ENCODE peak calls at places on chromosomes 6 and 20, in ten cellular contexts. M is suprapubic skin, K is stomach, A is GM12878, R is ovary, P is upper lobe of left lung, B is SK-N-SH, H is A549, O is K562, I is H1. F is an unnamed sample. For H3K9me3, the result is how much of the 10 kb centered on the place peaks cover.

GRCh38 chr6:22320750-22321149 is 23.9 kb upstream of the PRL start:
- DNase-seq in R (no peak), K (no peak), B (no peak), I (no peak), H (peak), P (no peak), M (no peak), O (no peak), A (no peak), F (no peak)

GRCh38 chr20:675453-676314 is at the start of gene SCRT2:
- DNase-seq in M (no peak), P (peak), K (peak), A (no peak), I (no peak), O (peak), R (peak), H (peak), B (peak), F (peak)

GRCh38 chr20:9660236-9660868 is 146.0 kb downstream of the LAMP5 start:
- DNase-seq in M (no peak), I (no peak), P (no peak), H (no peak), O (no peak), A (no peak), K (no peak), B (no peak), R (no peak), F (no peak)

GRCh38 chr6:63307581-63308246 is 12.1 kb downstream of the LGSN start:
- DNase-seq in M (no peak), B (peak), R (no peak), H (peak), K (no peak), A (peak), P (no peak), O (peak), I (no peak), F (no peak)

GRCh38 chr20:4483481-4483880 is 238.2 kb upstream of the PRND start:
- DNase-seq in B (no peak), M (no peak), P (no peak), H (no peak), I (no peak), O (no peak), R (no peak), A (no peak), K (no peak), F (no peak)

GRCh38 chr6:109236140-109237081 is 141.1 kb downstream of the CEP57L1 start:
- DNase-seq in O (peak), R (no peak), B (no peak), K (no peak), P (no peak), A (no peak), I (peak), H (no peak), M (no peak), F (peak)

GRCh38 chr6:35327349-35328027 is 14.9 kb upstream of the PPARD start:
- DNase-seq in A (no peak), O (peak), H (peak), K (peak), B (peak), M (no peak), P (peak), I (no peak), R (no peak), F (peak)

GRCh38 chr6:19691465-19692167 is 145.6 kb upstream of the ID4 start:
- DNase-seq in P (no peak), I (peak), R (no peak), A (no peak), H (no peak), O (no peak), M (no peak), K (no peak), B (peak), F (no peak)

GRCh38 chr20:52349806-52350205 is 158.2 kb upstream of the ZFP64 start:
- DNase-seq in K (no peak), H (no peak), O (no peak), I (no peak), A (no peak), B (no peak), P (no peak), R (no peak), M (no peak), F (no peak)

GRCh38 chr6:31363809-31364208 is 6.8 kb upstream of the HLA-B start:
- DNase-seq in O (no peak), A (no peak), M (no peak), H (no peak), B (no peak), R (no peak), K (no peak), P (no peak), I (no peak), F (no peak)

GRCh38 chr6:31366693-31367470 is 9.9 kb upstream of the HLA-B start:
- DNase-seq in M (peak), A (peak), P (peak), R (peak), I (peak), O (peak), K (peak), B (peak), H (peak), F (peak)

GRCh38 chr6:31362751-31363150 is 5.8 kb upstream of the HLA-B start:
- DNase-seq in R (no peak), A (no peak), B (no peak), H (no peak), K (no peak), O (no peak), P (no peak), M (no peak), I (no peak), F (no peak)

GRCh38 chr6:31365864-31366263 is 8.9 kb upstream of the HLA-B start:
- DNase-seq in O (no peak), P (no peak), A (no peak), I (no peak), H (no peak), R (no peak), K (no peak), B (no peak), M (no peak), F (no peak)

GRCh38 chr6:31368461-31368860 is 11.5 kb upstream of the HLA-B start:
- DNase-seq in M (no peak), K (no peak), B (no peak), A (no peak), R (no peak), I (no peak), O (no peak), H (no peak), P (no peak), F (no peak)
- TF ChIP-seq EP300 in M (no peak), K (no peak), B (no peak), A (no peak), R (no peak), I (no peak), O (no peak), H (no peak), P (no peak), F (no peak)

DNA sequence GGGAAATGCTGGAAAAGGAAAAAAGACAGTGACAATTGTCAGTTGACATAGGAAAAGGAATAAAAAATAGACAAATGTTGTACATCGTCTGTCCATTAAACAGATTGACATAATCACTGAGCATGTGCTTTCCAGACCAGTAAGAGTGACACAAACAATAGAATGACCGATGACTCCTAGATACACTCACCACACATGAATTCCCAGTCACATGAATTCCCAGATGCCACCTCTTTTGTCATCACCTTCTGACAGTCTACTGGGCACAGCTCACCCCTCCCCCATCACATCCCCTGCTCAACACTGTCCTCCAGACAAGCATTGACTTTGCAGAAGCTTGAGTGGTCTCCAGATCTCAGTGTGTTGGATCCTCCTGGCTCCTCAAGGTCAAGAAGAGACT is 25.9 kb downstream of the POM121L2 start:
- DNase-seq in R (no peak), P (no peak), A (no peak), M (no peak), B (no peak), O (no peak), I (no peak), K (no peak), H (no peak), F (no peak)
- H3K9me3 ChIP-seq in R (under half), P (under half), A (under half), M (under half), B (under half), O (under half), I (under half), K (under half), H (under half), F (under half)

DNA sequence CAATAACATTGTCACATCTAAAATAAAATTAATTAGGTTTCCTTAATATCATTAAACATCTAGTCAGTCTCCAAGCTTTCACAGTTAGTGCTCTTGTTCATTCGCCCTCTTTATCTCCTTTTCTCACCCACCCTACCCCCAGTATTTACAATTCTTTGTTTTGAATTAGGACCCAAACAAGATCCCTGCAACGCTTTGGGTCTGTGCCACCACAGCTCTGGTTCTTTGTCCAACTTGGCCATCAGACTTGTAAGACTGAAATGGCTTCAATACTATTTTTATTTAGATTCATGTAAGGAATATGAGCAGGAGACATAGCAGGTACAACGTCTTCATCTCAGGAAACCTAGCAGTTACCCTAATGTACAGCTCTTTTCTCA is 276.5 kb downstream of the CDKAL1 start:
- DNase-seq in O (no peak), K (no peak), M (no peak), B (no peak), A (no peak), H (no peak), P (no peak), R (no peak), I (no peak), F (no peak)
- TF ChIP-seq EP300 in O (no peak), K (no peak), M (no peak), B (no peak), A (no peak), H (no peak), P (no peak), R (no peak), I (no peak), F (no peak)

DNA sequence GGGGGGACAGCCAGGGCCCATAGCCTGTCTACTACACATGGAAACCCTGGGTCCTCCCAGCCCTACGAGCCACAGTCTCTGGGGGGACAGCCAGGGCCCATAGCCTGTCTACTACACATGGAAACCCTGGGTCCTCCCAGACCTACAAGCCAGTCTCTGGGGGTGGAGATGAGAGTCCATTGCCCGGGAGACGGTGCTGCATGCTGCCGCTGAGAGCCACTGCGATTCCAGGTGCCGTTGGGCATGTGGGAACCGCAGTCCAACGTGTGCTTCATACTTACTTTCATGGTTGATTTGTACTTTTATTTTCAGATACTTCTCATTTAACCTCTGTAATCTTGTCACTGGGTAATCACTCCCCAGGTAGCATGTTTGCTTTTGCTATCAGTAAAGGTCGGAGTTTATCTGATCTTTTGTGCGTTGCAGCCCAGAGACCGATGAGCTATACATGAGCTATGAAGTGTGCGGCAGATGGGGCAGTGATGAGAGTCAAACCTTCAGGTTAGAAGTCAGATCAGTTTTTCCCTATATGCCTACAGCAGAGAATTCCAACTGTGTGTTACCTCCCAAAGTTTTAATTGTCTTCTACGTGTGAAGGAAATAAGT is 58.2 kb downstream of the SMOC2 start:
- DNase-seq in A (no peak), I (no peak), H (no peak), P (no peak), O (no peak), K (no peak), R (no peak), M (no peak), B (no peak), F (no peak)
- H3K9me3 ChIP-seq in A (under half), I (under half), H (under half), P (under half), O (under half), K (under half), R (under half), M (under half), B (under half), F (under half)

GRCh38 chr6:33276864-33277662 is at the start of gene B3GALT4:
- DNase-seq in A (peak), K (peak), R (peak), P (peak), M (peak), H (peak), B (peak), I (peak), O (peak), F (peak)

GRCh38 chr6:33276581-33276863 is 401 bp upstream of the B3GALT4 start:
- DNase-seq in I (no peak), R (no peak), A (no peak), H (no peak), O (no peak), B (no peak), M (no peak), P (no peak), K (no peak), F (no peak)

GRCh38 chr6:33278810-33279209 is 1.9 kb downstream of the B3GALT4 start:
- DNase-seq in K (no peak), P (no peak), I (no peak), B (no peak), H (no peak), O (no peak), A (no peak), M (no peak), R (no peak), F (no peak)

GRCh38 chr6:33278392-33278741 is 1.4 kb downstream of the B3GALT4 start:
- DNase-seq in A (no peak), B (no peak), K (no peak), M (no peak), P (no peak), O (no peak), I (no peak), R (no peak), H (no peak), F (no peak)

DNA sequence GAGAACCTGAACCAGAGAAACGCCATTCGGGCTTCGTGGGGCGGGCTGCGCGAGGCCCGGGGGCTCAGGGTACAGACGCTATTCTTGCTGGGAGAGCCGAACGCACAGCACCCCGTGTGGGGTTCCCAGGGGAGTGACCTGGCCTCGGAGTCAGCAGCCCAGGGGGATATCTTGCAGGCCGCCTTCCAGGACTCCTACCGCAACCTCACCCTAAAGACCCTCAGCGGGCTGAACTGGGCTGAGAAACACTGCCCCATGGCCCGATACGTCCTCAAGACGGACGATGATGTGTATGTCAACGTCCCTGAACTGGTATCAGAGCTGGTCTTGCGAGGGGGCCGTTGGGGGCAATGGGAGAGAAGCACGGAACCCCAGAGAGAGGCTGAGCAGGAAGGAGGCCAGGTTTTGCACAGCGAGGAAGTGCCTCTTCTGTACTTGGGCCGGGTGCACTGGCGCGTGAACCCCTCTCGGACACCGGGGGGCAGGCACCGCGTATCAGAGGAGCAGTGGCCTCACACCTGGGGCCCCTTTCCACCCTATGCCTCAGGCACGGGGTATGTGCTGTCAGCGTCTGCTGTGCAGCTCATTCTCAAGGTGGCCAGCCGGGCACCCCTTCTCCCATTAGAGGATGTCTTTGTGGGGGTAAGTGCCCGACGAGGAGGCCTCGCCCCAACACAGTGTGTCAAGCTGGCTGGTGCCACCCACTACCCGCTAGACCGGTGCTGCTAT is 904 bp downstream of the B3GALT4 start:
- DNase-seq in K (no peak), H (no peak), B (peak), P (no peak), O (peak), I (no peak), M (no peak), R (no peak), A (no peak), F (peak)
- TF ChIP-seq EP300 in K (no peak), H (no peak), B (no peak), P (no peak), O (no peak), I (no peak), M (no peak), R (no peak), A (no peak), F (no peak)

DNA sequence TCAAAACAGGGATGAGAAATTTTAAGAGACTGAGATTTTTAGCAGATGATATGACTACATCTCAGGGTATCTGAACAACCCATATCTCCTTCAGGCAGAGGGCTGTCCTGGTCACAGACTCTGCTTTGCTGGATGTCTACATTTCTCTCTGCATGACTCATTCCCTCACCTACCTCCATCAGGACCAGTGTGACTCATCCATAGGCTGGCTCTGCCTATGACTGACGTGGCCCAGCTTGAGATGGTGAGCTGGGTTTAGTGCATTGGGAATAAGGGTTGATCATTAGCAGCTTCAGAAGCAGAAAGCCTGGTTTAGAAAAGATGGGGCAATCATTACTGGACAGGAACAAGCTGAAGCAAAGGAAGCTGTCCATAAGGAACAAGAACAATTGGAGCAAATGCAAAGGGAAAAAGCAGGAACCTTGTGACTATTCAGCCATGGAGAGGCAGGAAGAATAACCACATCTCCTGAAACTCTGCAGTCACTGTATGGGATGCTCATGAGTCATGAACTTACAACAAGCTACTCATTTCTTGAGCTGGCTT is 86.4 kb upstream of the CBLN4 start:
- DNase-seq in O (no peak), P (no peak), B (no peak), R (no peak), I (no peak), K (no peak), A (no peak), M (no peak), H (no peak), F (no peak)
- H3K9me3 ChIP-seq in O (under half), P (under half), B (under half), R (under half), I (half or more), K (under half), A (under half), M (under half), H (under half), F (under half)

GRCh38 chr20:46084805-46085792 is 4.7 kb downstream of the NCOA5 start:
- DNase-seq in P (peak), A (no peak), M (no peak), K (peak), B (no peak), I (no peak), R (peak), O (peak), H (peak), F (peak)
- TF ChIP-seq EP300 in P (no peak), A (no peak), M (no peak), K (no peak), B (no peak), I (no peak), R (no peak), O (no peak), H (no peak), F (no peak)

DNA sequence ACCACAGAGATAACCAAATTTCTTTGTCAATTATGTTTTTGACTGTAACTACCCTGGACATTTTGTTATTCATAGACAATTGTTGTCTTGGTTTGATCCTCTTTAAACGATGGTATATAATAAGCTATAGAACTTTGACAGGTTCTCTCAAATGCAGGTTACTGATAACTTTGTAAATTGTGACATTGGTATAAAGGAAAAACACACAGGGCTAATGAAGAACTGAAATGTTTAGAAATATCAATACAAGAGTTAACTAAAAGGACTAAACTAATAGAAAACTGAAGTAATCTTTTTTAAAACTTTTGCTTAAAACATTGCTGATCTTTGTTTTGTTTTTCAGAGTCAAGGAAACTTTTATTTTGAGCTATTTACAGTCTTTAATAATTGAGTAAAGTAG is 124.8 kb downstream of the TPBG start:
- DNase-seq in R (no peak), A (no peak), I (no peak), P (no peak), O (no peak), B (no peak), H (no peak), K (no peak), M (no peak), F (no peak)
- H3K9me3 ChIP-seq in R (under half), A (under half), I (under half), P (under half), O (under half), B (under half), H (under half), K (under half), M (under half), F (under half)

F was measured in transverse colon.